ENCODE peak calls at places on chromosomes 3 and 15, in five cellular contexts. I, U, B, G and C are unnamed samples.

GRCh38 chr3:64900916-64901903 is 213.4 kb upstream of the ADAMTS9 start:
- DNase-seq in G (no peak), B (peak; percentile 58), I (peak; percentile 69), U (no peak), C (no peak)

GRCh38 chr3:165642761-165643432 is 194.3 kb downstream of the BCHE start:
- DNase-seq in G (peak; percentile 62), B (peak; percentile 97), U (no peak), I (peak; percentile 97), C (peak; percentile 48)

GRCh38 chr3:8987673-8988655 is 24.7 kb upstream of the RAD18 start:
- DNase-seq in G (peak; percentile 64), I (peak; percentile 78), B (peak; percentile 67), U (peak; percentile 72), C (no peak)

GRCh38 chr3:151395806-151396205 is 11.3 kb upstream of the P2RY12 start:
- DNase-seq in I (no peak), B (peak; percentile 29), U (no peak), G (no peak), C (peak; percentile 31)

GRCh38 chr15:35442734-35443133 is 103.2 kb downstream of the DPH6 start:
- DNase-seq in G (no peak), B (no peak), U (no peak), I (peak; percentile 29), C (no peak)

GRCh38 chr3:188000361-188000861 is 153.5 kb upstream of the LPP start:
- DNase-seq in I (no peak), U (no peak), G (no peak), B (no peak), C (no peak)

GRCh38 chr15:40340740-40341400 is at the start of gene CCDC9B:
- DNase-seq in G (peak; percentile 93), U (no peak), B (peak; percentile 93), I (peak; percentile 91), C (no peak)

GRCh38 chr3:98980915-98981596 is 79.6 kb upstream of the DCBLD2 start:
- DNase-seq in I (peak; percentile 60), U (peak; percentile 89), B (no peak), G (no peak), C (no peak)

GRCh38 chr3:46539443-46540005 is 26.6 kb downstream of the LRRC2 start:
- DNase-seq in U (peak; percentile 44), G (no peak), B (no peak), I (no peak), C (no peak)

GRCh38 chr15:85750319-85750806 is 44.4 kb downstream of the KLHL25 start:
- DNase-seq in U (no peak), B (peak; percentile 89), I (peak; percentile 57), G (no peak), C (no peak)

GRCh38 chr15:70491641-70492040 is 271.7 kb downstream of the UACA start:
- DNase-seq in U (no peak), B (no peak), I (no peak), G (no peak), C (no peak)

GRCh38 chr15:70491183-70491621 is 272.2 kb downstream of the UACA start:
- DNase-seq in I (peak; percentile 56), U (peak; percentile 66), G (no peak), B (no peak), C (no peak)

GRCh38 chr15:70493787-70494514 is 269.4 kb downstream of the UACA start:
- DNase-seq in G (no peak), B (no peak), I (peak; percentile 50), U (no peak), C (no peak)

GRCh38 chr15:70493376-70493775 is 270.0 kb downstream of the UACA start:
- DNase-seq in G (no peak), B (no peak), I (no peak), U (no peak), C (no peak)

GRCh38 chr15:70492240-70493177 is 270.8 kb downstream of the UACA start:
- DNase-seq in U (peak; percentile 90), I (peak; percentile 94), G (peak; percentile 34), B (peak; percentile 83), C (no peak)
- H3K4me3 ChIP-seq in U (peak overlapping the region; percentile 33), I (no peak overlapping the region), G (no peak overlapping the region), B (no peak overlapping the region), C (no peak overlapping the region)

GRCh38 chr3:70069557-70069956 is 70.0 kb downstream of the SAMMSON start:
- DNase-seq in B (no peak), G (no peak), U (peak; percentile 6), I (no peak), C (no peak)

GRCh38 chr3:70067860-70068479 is 68.4 kb downstream of the SAMMSON start:
- DNase-seq in G (no peak), B (peak; percentile 10), I (peak; percentile 78), U (no peak), C (no peak)

GRCh38 chr3:70071138-70071537 is 71.6 kb downstream of the SAMMSON start:
- DNase-seq in I (no peak), G (no peak), U (no peak), B (no peak), C (no peak)

GRCh38 chr3:70072754-70073153 is 73.2 kb downstream of the SAMMSON start:
- DNase-seq in I (no peak), U (no peak), B (no peak), G (no peak), C (no peak)

GRCh38 chr3:70072180-70072579 is 72.6 kb downstream of the SAMMSON start:
- DNase-seq in B (no peak), G (no peak), I (peak; percentile 20), U (no peak), C (no peak)
- H3K4me3 ChIP-seq in B (no peak overlapping the region), G (no peak overlapping the region), I (peak overlapping the region; percentile 31), U (no peak overlapping the region), C (no peak overlapping the region)

GRCh38 chr15:67009576-67010569 is 55.5 kb upstream of the SMAD3 start:
- DNase-seq in I (no peak), G (no peak), U (peak; percentile 57), B (no peak), C (no peak)
- H3K4me3 ChIP-seq in I (no peak overlapping the region), G (no peak overlapping the region), U (no peak overlapping the region), B (no peak overlapping the region), C (no peak overlapping the region)

DNA sequence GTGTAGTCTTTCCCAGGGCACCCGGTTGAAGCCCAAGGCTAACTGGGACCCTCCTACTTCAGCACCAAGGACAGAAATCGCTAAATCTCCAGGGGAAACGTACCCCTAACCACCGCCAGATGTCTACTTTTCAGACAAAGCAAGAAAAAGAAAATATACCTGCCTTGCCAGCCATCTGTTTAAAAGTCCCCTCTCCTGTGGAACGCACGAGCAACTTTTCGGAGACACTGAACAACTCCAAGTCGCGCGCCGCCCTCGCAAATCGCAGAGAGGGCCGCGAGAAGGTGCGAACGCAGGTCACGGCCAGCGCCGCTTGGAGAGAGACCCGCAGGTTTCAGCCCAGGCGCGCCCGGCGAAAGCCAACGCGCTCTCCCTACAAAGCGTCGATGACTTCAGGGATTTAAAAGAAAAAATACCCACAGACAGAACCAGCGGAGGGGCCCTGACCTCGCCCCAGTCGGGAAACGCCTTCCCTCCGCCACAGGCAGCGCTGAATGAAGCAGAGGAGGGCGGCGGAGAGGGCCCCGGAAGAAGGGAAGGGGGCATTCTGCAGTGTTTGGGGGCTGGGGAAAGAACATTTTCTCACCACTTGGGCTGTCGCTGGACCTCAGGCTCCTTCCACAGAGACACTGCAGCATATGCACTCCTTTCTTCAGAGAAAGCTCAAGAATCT is 213.1 kb downstream of the FGF12 start:
- DNase-seq in I (peak; percentile 5), U (no peak), B (peak; percentile 9), G (no peak), C (no peak)
- H3K4me3 ChIP-seq in I (no peak overlapping the region), U (no peak overlapping the region), B (no peak overlapping the region), G (peak overlapping the region; percentile 3), C (no peak overlapping the region)

DNA sequence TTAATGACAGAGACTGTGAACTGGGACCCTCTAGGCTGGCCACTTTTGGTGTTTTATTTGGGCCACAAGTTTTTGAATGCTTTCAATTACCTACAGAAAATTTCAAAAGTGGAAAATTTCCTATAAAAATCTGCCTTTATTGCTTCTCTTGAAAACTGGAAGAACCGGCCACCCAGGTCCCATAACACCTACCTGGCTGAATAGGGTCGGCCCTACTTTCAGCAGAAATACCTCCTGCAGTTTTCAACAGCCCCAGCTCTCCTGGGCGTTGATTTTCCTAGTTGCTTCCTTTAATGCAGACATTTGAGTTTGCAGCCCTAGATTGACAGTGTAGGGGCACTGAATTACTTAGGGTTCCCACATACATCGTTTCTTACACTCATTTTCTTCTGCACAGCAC is 719 bp upstream of the SRPRB start:
- DNase-seq in U (no peak), I (no peak), G (no peak), B (no peak), C (no peak)
- H3K4me3 ChIP-seq in U (peak overlapping the region; percentile 73), I (no peak overlapping the region), G (peak overlapping the region; percentile 57), B (no peak overlapping the region), C (peak overlapping the region; percentile 84)

GRCh38 chr3:184942735-184943134 is 130.8 kb downstream of the VPS8 start:
- DNase-seq in I (no peak), B (no peak), G (no peak), U (no peak), C (no peak)
- H3K4me3 ChIP-seq in I (no peak overlapping the region), B (no peak overlapping the region), G (no peak overlapping the region), U (no peak overlapping the region), C (no peak overlapping the region)

GRCh38 chr3:31667582-31667981 is 134.9 kb downstream of the STT3B start:
- DNase-seq in G (no peak), U (no peak), B (no peak), I (no peak), C (no peak)

GRCh38 chr3:31664031-31664430 is 131.3 kb downstream of the STT3B start:
- DNase-seq in B (no peak), I (no peak), U (no peak), G (no peak), C (no peak)

GRCh38 chr3:31659246-31659645 is 126.5 kb downstream of the STT3B start:
- DNase-seq in I (no peak), G (no peak), U (no peak), B (no peak), C (no peak)

GRCh38 chr3:31661286-31661685 is 128.6 kb downstream of the STT3B start:
- DNase-seq in I (no peak), G (no peak), U (no peak), B (no peak), C (no peak)

DNA sequence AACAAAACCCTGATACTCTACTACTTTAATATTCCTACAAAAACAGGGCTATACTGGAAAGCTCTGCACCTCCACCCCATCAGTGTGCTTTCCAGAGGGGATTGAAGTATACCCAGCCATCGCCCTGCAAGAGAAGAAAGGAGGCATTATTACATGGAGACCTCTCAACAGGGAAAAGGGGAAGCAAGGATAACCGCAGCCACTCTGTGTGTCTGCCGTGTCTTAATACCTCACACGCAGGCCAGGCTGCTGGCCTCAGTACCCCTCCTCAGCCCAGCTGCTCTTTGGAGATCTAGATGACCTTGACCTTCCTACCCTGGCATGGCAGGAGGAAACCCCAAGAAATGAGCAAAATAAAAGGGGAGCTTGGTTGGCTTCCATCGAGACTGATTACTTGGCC is 129.3 kb downstream of the STT3B start:
- DNase-seq in I (no peak), B (no peak), U (no peak), G (no peak), C (no peak)
- H3K4me3 ChIP-seq in I (no peak overlapping the region), B (no peak overlapping the region), U (no peak overlapping the region), G (no peak overlapping the region), C (no peak overlapping the region)